ENCODE peak calls at places on chromosome 20, in four cellular contexts. H is upper lobe of left lung, T is breast epithelium, O is fibroblast of mammary gland. Y is an unnamed sample.

GRCh38 chr20:53895385-53895755 is 175.0 kb downstream of the BCAS1 start:
- DNase-seq in T (no peak), H (no peak), O (no peak), Y (no peak)

GRCh38 chr20:33701629-33702450 is 15.7 kb upstream of the E2F1 start:
- DNase-seq in H (no peak), T (no peak), O (no peak), Y (no peak)

GRCh38 chr20:46401478-46401860 is 4.9 kb downstream of the ELMO2 start:
- DNase-seq in T (no peak), O (no peak), H (no peak), Y (no peak)

GRCh38 chr20:32943490-32944052 is 60.7 kb downstream of the SUN5 start:
- DNase-seq in O (no peak), T (no peak), H (no peak), Y (no peak)

GRCh38 chr20:24721891-24722530 is 227.1 kb upstream of the CST7 start:
- DNase-seq in H (no peak), T (no peak), O (no peak), Y (no peak)

GRCh38 chr20:54029176-54029575 is 41.2 kb downstream of the BCAS1 start:
- DNase-seq in T (no peak), H (no peak), O (no peak), Y (no peak)

GRCh38 chr20:50586531-50587232 is 76.5 kb downstream of the PTPN1 start:
- DNase-seq in O (no peak), T (no peak), H (no peak), Y (no peak)

GRCh38 chr20:24064915-24065314 is 76.3 kb upstream of the GGTLC1 start:
- DNase-seq in H (no peak), T (no peak), O (no peak), Y (no peak)

GRCh38 chr20:35994994-35995453 is 26.6 kb downstream of the CNBD2 start:
- DNase-seq in O (peak), T (peak), H (peak), Y (peak)

GRCh38 chr20:25247100-25247665 is 702 bp upstream of the PYGB start:
- DNase-seq in O (peak), T (no peak), H (peak), Y (peak)

GRCh38 chr20:37308098-37309050 is 18.9 kb downstream of the MANBAL start:
- DNase-seq in H (no peak), T (no peak), O (no peak), Y (no peak)

GRCh38 chr20:31670371-31671228 is 32.9 kb downstream of the COX4I2 start:
- DNase-seq in O (no peak), T (peak), H (peak), Y (no peak)

GRCh38 chr20:63315240-63315981 is 22.4 kb downstream of the COL20A1 start:
- DNase-seq in T (no peak), H (no peak), O (no peak), Y (no peak)

GRCh38 chr20:24779166-24779565 is 169.9 kb upstream of the CST7 start:
- DNase-seq in O (no peak), H (peak), T (peak), Y (no peak)

DNA sequence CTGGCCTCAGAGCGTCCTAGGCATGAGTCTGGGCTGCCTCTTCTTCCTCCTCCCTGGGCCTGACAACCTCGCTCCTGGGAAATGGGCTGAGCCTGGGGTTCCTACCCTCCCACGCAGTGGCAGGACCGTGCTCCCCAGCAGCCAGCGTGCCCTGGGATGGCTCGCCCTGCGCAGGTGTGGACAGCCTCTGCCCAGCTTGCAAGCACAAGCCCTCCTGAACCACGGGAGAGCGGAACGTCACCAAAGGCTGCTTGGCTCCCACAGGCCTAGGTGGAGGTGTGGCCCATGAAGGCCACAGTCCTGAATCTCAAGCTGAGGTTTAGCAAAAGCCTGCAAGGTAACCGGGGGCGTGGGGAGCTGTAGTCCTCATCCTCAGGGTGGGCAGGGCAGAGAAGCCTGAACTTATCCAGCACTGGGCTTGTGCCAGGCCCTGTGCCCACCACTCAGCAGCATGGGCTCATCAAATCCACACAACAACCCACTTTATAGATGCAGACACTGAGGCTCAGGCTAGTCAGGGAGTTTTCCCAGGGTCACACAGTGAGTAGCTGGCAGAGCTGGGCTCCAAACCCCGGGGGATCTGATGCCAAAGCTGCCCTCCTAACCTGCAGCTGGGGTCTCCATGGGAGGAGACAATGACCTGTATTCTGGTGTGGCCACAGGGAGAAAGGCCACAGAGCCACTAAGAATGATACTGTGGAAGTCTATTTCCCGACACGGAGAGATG is 25.3 kb downstream of the RBM38 start:
- DNase-seq in O (no peak), H (no peak), T (no peak), Y (no peak)
- H3K4me3 ChIP-seq in O (no peak), H (no peak), T (no peak), Y (no peak)

GRCh38 chr20:52104546-52105044 is 87.0 kb downstream of the ZFP64 start:
- DNase-seq in O (peak), H (no peak), T (no peak), Y (peak)

GRCh38 chr20:52103911-52104545 is 87.6 kb downstream of the ZFP64 start:
- DNase-seq in T (no peak), O (peak), H (no peak), Y (peak)

GRCh38 chr20:52105045-52105572 is 86.5 kb downstream of the ZFP64 start:
- DNase-seq in H (no peak), T (no peak), O (peak), Y (peak)

GRCh38 chr20:52103469-52103910 is 88.1 kb downstream of the ZFP64 start:
- DNase-seq in H (no peak), O (peak), T (no peak), Y (peak)

GRCh38 chr20:52105573-52106422 is 85.8 kb downstream of the ZFP64 start:
- DNase-seq in T (no peak), H (no peak), O (peak), Y (peak)
- H3K4me3 ChIP-seq in T (peak), H (no peak), O (peak), Y (peak)

GRCh38 chr20:19430641-19431307 is 218.3 kb downstream of the SLC24A3 start:
- DNase-seq in T (no peak), O (no peak), H (no peak), Y (no peak)
- H3K4me3 ChIP-seq in T (no peak), O (no peak), H (no peak), Y (no peak)

DNA sequence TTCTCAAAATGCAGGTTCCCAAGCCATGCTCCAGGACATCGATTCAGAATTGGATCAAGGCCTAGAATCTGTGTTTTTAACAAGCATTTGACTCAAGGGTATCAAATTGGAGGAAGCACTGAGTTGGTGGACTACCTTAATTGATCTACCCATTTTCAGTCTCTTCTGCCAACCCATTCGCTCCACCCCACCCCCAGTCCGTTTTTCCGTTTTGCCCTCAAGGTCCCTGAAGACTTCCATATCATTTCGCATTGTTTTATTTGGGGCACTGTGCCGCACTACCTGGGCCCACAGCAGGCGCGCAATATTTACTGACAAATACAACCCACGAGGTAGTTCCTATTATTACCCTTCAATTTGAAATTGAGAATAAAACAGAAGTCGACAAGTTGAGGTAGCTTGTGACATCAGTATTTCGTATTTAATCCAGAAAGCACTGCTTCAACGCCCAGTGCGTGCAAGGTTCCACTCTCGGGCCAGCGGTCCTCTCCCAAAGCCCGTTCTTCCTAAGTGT is 557 bp upstream of the DHX35 start:
- DNase-seq in H (no peak), O (no peak), T (no peak), Y (no peak)
- H3K4me3 ChIP-seq in H (peak), O (peak), T (peak), Y (peak)